ENCODE peak calls at places on chromosomes 12 and 14, in seven cellular contexts. L is uterus, E is esophagus squamous epithelium, S is tibial nerve, K is GM12878, Y is HCT116, V is gastrocnemius medialis. O is an unnamed sample. For H3K27me3, the result is how much of the 10 kb centered on the place peaks cover.

GRCh38 chr12:107990325-107990724 is 138.8 kb upstream of the WSCD2 start:
- DNase-seq in K (no peak), Y (peak), S (no peak), E (no peak), V (no peak), L (peak), O (peak)

GRCh38 chr12:39958377-39958776 is 147.5 kb downstream of the SLC2A13 start:
- DNase-seq in K (no peak), L (no peak), V (no peak), S (no peak), E (no peak), Y (no peak), O (no peak)

GRCh38 chr12:6644903-6645302 is 2.3 kb downstream of the ACRBP start:
- DNase-seq in K (no peak), V (no peak), S (peak), L (peak), E (no peak), Y (no peak), O (peak)

GRCh38 chr12:27970391-27970980 is 2.0 kb downstream of the PTHLH start:
- DNase-seq in Y (no peak), L (peak), E (no peak), S (no peak), K (no peak), V (no peak), O (peak)

GRCh38 chr12:82740129-82741000 is 53.7 kb downstream of the TMTC2 start:
- DNase-seq in Y (peak), V (no peak), S (no peak), E (no peak), L (no peak), K (no peak), O (no peak)

GRCh38 chr12:108833757-108834472 is 23.5 kb downstream of the SSH1 start:
- DNase-seq in Y (no peak), K (no peak), V (peak), E (no peak), S (no peak), L (peak), O (peak)

GRCh38 chr12:116539905-116540482 is 19.2 kb upstream of the MAP1LC3B2 start:
- DNase-seq in L (peak), S (no peak), K (no peak), V (no peak), Y (no peak), E (no peak), O (peak)

GRCh38 chr14:61183486-61183885 is 97.7 kb downstream of the TMEM30B start:
- DNase-seq in E (no peak), K (no peak), Y (no peak), L (no peak), V (no peak), S (no peak), O (no peak)

GRCh38 chr12:43370299-43370698 is 181.7 kb downstream of the ADAMTS20 start:
- DNase-seq in S (no peak), V (no peak), Y (peak), L (no peak), K (no peak), E (no peak), O (no peak)

GRCh38 chr14:73142216-73142615 is 5.9 kb downstream of the PSEN1 start:
- DNase-seq in S (no peak), K (peak), V (no peak), Y (no peak), L (no peak), E (no peak), O (no peak)

GRCh38 chr14:49853572-49854375 is 1.2 kb upstream of the NEMF start:
- DNase-seq in V (peak), L (peak), E (peak), K (no peak), S (no peak), Y (peak), O (peak)

GRCh38 chr14:75630695-75631452 is 29.8 kb downstream of the ERG28 start:
- DNase-seq in Y (no peak), K (no peak), L (no peak), E (no peak), V (no peak), S (no peak), O (no peak)

GRCh38 chr14:105526781-105527380 is 498 bp downstream of the TMEM121 start:
- DNase-seq in V (no peak), K (no peak), L (no peak), S (no peak), E (no peak), Y (no peak), O (no peak)

GRCh38 chr12:99948380-99948779 is 36.4 kb downstream of the ANKS1B start:
- DNase-seq in K (no peak), E (no peak), S (no peak), Y (no peak), V (no peak), L (no peak), O (no peak)

GRCh38 chr14:50001999-50002925 is 109.4 kb downstream of the ARF6 start:
- DNase-seq in V (peak), L (no peak), S (no peak), K (peak), Y (no peak), E (no peak), O (peak)

GRCh38 chr12:69022674-69023073 is 89.7 kb upstream of the CPM start:
- DNase-seq in Y (no peak), S (no peak), K (no peak), L (no peak), V (no peak), E (no peak), O (no peak)

GRCh38 chr12:78392918-78393317 is 471.7 kb upstream of the SYT1 start:
- DNase-seq in V (no peak), S (no peak), E (no peak), Y (no peak), K (no peak), L (no peak), O (no peak)

GRCh38 chr14:50045039-50045711 is 71.2 kb downstream of the VCPKMT start:
- DNase-seq in K (peak), L (peak), E (peak), Y (no peak), S (peak), V (peak), O (peak)

GRCh38 chr14:39322807-39323206 is 89.1 kb downstream of the MIA2 start:
- DNase-seq in Y (no peak), E (no peak), V (no peak), S (no peak), K (no peak), L (no peak), O (no peak)

GRCh38 chr14:85415015-85415712 is 114.8 kb upstream of the FLRT2 start:
- DNase-seq in V (peak), K (no peak), Y (no peak), E (no peak), S (peak), L (peak), O (peak)

GRCh38 chr14:20427231-20428009 is 8.5 kb downstream of the KLHL33 start:
- DNase-seq in S (no peak), K (peak), Y (peak), V (no peak), E (no peak), L (no peak), O (no peak)

GRCh38 chr14:87351007-87351406 is 642.0 kb downstream of the GALC start:
- DNase-seq in E (no peak), L (no peak), S (no peak), V (no peak), Y (no peak), K (no peak), O (no peak)

GRCh38 chr14:80805136-80805535 is 136.4 kb downstream of the CEP128 start:
- DNase-seq in L (no peak), K (no peak), S (no peak), E (no peak), Y (no peak), V (no peak), O (no peak)

GRCh38 chr12:42284876-42285275 is 41.0 kb downstream of the ZCRB1 start:
- DNase-seq in Y (no peak), E (no peak), V (no peak), K (no peak), L (no peak), S (no peak), O (no peak)

GRCh38 chr12:111409403-111410228 is 3.9 kb downstream of the SH2B3 start:
- DNase-seq in V (peak), Y (no peak), E (no peak), S (no peak), K (no peak), L (peak), O (peak)

GRCh38 chr12:79983969-79984629 is 49.2 kb upstream of the PPP1R12A start:
- DNase-seq in V (no peak), L (no peak), S (no peak), Y (no peak), K (no peak), E (no peak), O (no peak)

GRCh38 chr12:55908726-55909512 is 18.8 kb downstream of the PYM1 start:
- DNase-seq in E (no peak), Y (no peak), L (no peak), S (no peak), V (no peak), K (no peak), O (no peak)

GRCh38 chr14:66121859-66122258 is 364.3 kb upstream of the CCDC196 start:
- DNase-seq in K (no peak), S (no peak), E (no peak), V (no peak), Y (no peak), L (no peak), O (no peak)

GRCh38 chr12:1630081-1630826 is 1.2 kb downstream of the WNT5B start:
- DNase-seq in S (peak), K (no peak), L (peak), Y (no peak), E (no peak), V (peak), O (peak)
- H3K27me3 ChIP-seq in S (under half), K (under half), L (under half), Y (under half), E (under half), V (under half), O (under half)

GRCh38 chr12:62983594-62983993 is 48.6 kb upstream of the PPM1H start:
- DNase-seq in V (no peak), L (no peak), S (no peak), E (no peak), K (no peak), Y (peak), O (no peak)
- TF ChIP-seq CTCF in V (no peak), L (no peak), S (no peak), E (no peak), K (no peak), Y (peak), O (no peak)

DNA sequence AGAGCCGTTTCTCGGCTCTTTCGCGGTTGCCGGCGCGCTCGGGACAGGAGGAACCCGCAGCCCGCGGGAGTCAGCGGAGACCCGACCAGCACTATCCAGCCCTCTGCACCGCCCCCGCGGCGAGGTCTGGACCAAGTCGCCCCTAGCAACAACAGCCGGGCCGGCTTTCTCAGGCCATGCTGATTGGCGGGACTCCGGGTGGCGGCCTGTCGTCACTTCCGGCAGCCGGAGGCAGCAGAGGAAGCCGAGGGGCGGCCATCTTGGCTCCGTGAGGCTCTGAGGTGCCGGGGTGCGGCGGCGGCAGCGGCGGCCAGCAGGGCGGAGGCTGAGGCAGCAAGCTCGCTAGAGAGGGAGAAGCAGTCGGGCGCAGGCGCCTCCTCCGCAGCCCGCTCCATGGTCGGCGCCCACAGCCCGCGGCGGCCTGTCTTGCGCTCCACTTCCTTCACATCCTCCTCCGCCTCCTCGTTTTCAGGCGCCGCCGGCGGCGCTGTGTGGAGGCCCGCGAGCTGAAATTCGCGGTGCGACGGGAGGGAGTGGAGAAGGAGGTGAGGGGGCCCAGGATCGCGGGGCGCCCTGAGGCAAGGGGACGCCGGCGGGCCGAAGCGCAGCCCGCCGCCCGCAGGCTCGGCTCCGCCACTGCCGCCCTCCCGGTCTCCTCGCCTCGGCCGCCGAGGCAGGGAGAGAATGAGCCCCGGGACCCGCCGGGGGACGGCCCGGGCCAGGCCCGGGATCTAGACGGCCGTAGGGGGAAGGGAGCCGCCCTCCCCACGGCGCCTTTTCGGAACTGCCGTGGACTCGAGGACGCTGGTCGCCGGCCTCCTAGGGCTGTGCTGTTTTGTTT is at the start of gene MARK3:
- DNase-seq in V (peak), L (peak), K (peak), S (peak), E (peak), Y (peak), O (peak)
- TF ChIP-seq POLR2A in V (peak), L (peak), K (peak), S (peak), E (peak), Y (peak), O (peak)

GRCh38 chr14:69574954-69575295 is 254 bp upstream of the CCDC177 start:
- DNase-seq in V (no peak), Y (no peak), K (no peak), L (no peak), E (no peak), S (no peak), O (no peak)
- H3K27me3 ChIP-seq in V (half or more), Y (under half), K (under half), L (under half), E (under half), S (half or more), O (under half)

GRCh38 chr12:98224584-98225221 is 290.7 kb upstream of the TMPO start:
- DNase-seq in E (no peak), S (no peak), K (peak), V (no peak), L (no peak), Y (no peak), O (no peak)

GRCh38 chr12:98228619-98229538 is 286.5 kb upstream of the TMPO start:
- DNase-seq in Y (no peak), K (no peak), L (no peak), V (no peak), E (no peak), S (no peak), O (no peak)

GRCh38 chr12:98232753-98233385 is 282.5 kb upstream of the TMPO start:
- DNase-seq in L (no peak), V (no peak), K (no peak), S (no peak), E (no peak), Y (no peak), O (no peak)

GRCh38 chr12:98229539-98229921 is 285.9 kb upstream of the TMPO start:
- DNase-seq in V (no peak), E (no peak), Y (no peak), L (no peak), K (no peak), S (no peak), O (no peak)

GRCh38 chr12:98227162-98227561 is 288.2 kb upstream of the TMPO start:
- DNase-seq in E (no peak), S (no peak), L (no peak), Y (peak), K (no peak), V (no peak), O (no peak)
- TF ChIP-seq CTCF in E (no peak), S (no peak), L (no peak), Y (peak), K (no peak), V (no peak), O (no peak)

GRCh38 chr12:103839893-103840292 is 1.1 kb downstream of the NT5DC3 start:
- DNase-seq in Y (no peak), V (no peak), S (no peak), K (no peak), L (no peak), E (no peak), O (no peak)

GRCh38 chr12:103840881-103841689 is at the start of gene NT5DC3:
- DNase-seq in L (peak), E (peak), K (peak), V (peak), S (peak), Y (peak), O (peak)

GRCh38 chr12:103840399-103840880 is 594 bp downstream of the NT5DC3 start:
- DNase-seq in S (no peak), L (peak), K (no peak), Y (no peak), E (no peak), V (peak), O (peak)

GRCh38 chr12:103844296-103844695 is 3.3 kb upstream of the NT5DC3 start:
- DNase-seq in S (no peak), Y (no peak), V (no peak), K (no peak), L (no peak), E (no peak), O (no peak)

GRCh38 chr12:103841690-103842584 is 903 bp upstream of the NT5DC3 start:
- DNase-seq in V (peak), K (no peak), L (peak), E (no peak), S (no peak), Y (peak), O (peak)
- TF ChIP-seq POLR2A in V (no peak), K (no peak), L (no peak), E (no peak), S (no peak), Y (no peak), O (no peak)

GRCh38 chr12:52730383-52730782 is 27.1 kb upstream of the KRT77 start:
- DNase-seq in K (no peak), S (no peak), E (no peak), Y (no peak), V (no peak), L (no peak), O (no peak)

GRCh38 chr12:52730793-52731192 is 27.5 kb upstream of the KRT77 start:
- DNase-seq in V (no peak), K (no peak), L (no peak), E (no peak), S (no peak), Y (no peak), O (no peak)

GRCh38 chr12:52727037-52727436 is 23.7 kb upstream of the KRT77 start:
- DNase-seq in S (no peak), K (no peak), E (no peak), V (no peak), Y (no peak), L (no peak), O (no peak)

GRCh38 chr12:52728374-52728773 is 25.1 kb upstream of the KRT77 start:
- DNase-seq in E (no peak), K (no peak), Y (no peak), V (no peak), S (no peak), L (no peak), O (no peak)

DNA sequence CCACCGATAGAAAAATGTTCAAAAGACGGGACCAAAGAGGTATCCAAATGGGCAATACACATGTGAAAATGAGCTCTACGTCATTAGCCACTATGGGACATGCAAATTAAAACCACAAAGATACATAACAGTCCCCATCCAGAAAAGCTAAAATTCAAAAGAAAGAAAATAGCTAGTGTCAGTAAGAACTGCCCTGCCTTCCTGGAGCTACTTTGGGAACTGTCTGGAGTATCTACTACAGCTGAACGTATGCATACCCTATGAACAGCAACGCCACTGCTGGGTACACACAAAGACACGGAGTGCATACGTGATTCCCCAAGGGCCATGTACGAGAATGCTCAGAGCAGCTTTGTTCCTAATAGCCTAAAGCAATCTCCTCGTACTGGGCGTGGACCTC is 25.8 kb upstream of the KRT77 start:
- DNase-seq in Y (no peak), L (no peak), S (no peak), E (no peak), V (no peak), K (no peak), O (no peak)
- H3K27me3 ChIP-seq in Y (half or more), L (under half), S (under half), E (under half), V (under half), K (under half), O (under half)

DNA sequence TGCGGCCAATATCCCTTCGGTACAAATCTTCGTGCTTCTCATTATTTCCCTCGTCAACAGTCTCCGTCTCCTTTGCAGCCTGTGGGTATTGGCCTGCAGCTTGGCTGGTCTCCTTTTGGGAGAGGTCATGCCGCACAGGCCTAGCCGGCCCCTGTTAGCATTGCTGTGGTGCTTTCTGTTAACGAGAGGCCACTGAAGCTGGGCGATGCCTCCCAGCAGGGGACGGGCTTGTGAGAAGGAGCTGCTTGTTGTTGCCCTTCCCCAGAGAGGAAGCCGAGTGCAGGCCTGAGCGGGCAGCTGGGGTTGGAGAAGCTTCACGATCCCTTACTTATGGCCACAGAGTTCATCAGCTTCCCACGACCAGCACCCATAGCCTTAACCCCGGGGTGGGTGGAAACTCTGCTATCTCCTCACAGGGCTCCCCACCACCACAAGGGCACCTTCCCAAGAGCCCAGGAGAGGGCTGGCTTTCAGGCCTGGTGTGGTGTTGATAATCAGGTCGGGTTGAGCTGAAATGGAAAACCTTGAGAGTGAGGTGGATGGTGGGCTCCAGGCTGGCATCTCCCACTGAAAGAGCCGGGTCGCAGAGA is 228.5 kb downstream of the ZFP36L1 start:
- DNase-seq in S (no peak), E (no peak), K (no peak), L (no peak), Y (no peak), V (no peak), O (peak)
- TF ChIP-seq CTCF in S (no peak), E (no peak), K (no peak), L (no peak), Y (no peak), V (no peak), O (no peak)

DNA sequence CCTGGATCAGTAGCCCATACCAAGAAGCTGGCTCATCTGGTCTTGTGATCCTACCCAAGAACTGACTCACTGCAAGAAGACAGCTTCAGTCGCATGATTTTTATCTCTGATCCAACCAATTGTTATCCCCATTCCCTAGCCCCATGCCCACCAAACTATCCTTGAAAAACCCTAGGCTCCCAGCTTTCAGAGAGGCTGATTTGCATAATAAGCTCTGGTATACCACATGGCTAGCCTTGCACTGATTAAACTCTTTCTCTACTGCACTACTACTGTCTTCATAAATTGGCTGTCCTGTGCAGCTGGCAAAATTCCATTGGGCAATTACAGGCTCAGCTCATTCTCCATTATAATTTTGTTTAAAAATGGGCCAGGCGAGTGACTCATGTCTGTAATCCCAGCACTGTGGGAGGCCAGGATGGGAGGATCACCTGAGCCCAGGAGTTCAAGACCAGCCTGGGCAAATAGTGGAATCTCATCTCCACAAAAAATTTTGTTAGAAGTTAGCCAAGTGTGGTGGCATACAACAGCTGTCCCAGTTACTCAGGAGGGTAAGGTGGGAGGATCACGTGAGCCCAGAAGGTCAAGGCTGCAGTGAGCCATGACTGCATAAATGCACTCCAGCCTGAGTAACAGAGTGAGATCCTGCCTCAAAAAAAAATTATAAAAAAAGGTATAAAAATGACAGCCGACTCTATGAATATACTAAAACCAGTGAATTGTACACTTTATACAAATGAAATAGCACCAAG is 76.7 kb upstream of the EIF5 start:
- DNase-seq in Y (no peak), V (no peak), L (no peak), K (no peak), S (no peak), E (no peak), O (no peak)
- TF ChIP-seq POLR2A in Y (no peak), V (no peak), L (no peak), K (no peak), S (no peak), E (no peak), O (no peak)